ENCODE peak calls at places on chromosomes 6 and 20, in four cellular contexts. W, R, T and P are unnamed samples.

GRCh38 chr6:70973591-70973990 is 16.7 kb upstream of the B3GAT2 start:
- DNase-seq in W (no peak), R (no peak), T (no peak), P (no peak)

GRCh38 chr6:39452306-39452705 is 129.8 kb upstream of the KCNK16 start:
- DNase-seq in W (no peak), R (peak; percentile 77), T (no peak), P (peak; percentile 22)

GRCh38 chr6:3414704-3415453 is 42.0 kb downstream of the SLC22A23 start:
- DNase-seq in W (no peak), R (peak; percentile 68), T (no peak), P (peak; percentile 82)

GRCh38 chr6:118744261-118744941 is 93.0 kb upstream of the CEP85L start:
- DNase-seq in W (no peak), R (peak; percentile 84), T (no peak), P (no peak)

GRCh38 chr20:10369723-10370090 is 64.3 kb downstream of the MKKS start:
- DNase-seq in W (no peak), R (peak; percentile 58), T (no peak), P (peak; percentile 43)

GRCh38 chr6:7106752-7107577 is 796 bp upstream of the RREB1 start:
- DNase-seq in W (no peak), R (no peak), T (peak; percentile 63), P (no peak)

GRCh38 chr20:40741507-40742106 is 52.6 kb upstream of the MAFB start:
- DNase-seq in W (no peak), R (peak; percentile 22), T (peak; percentile 43), P (no peak)

GRCh38 chr6:113763311-113763766 is 93.8 kb upstream of the MARCKS start:
- DNase-seq in W (no peak), R (no peak), T (no peak), P (no peak)

GRCh38 chr6:152897807-152898399 is 84.9 kb downstream of the FBXO5 start:
- DNase-seq in W (peak; percentile 8), R (peak; percentile 48), T (peak; percentile 53), P (peak; percentile 38)

GRCh38 chr20:32946629-32947028 is 57.6 kb downstream of the SUN5 start:
- DNase-seq in W (no peak), R (no peak), T (no peak), P (no peak)

GRCh38 chr6:163626073-163626867 is 211.8 kb downstream of the QKI start:
- DNase-seq in W (no peak), R (no peak), T (no peak), P (no peak)

GRCh38 chr6:19757036-19757435 is 80.1 kb upstream of the ID4 start:
- DNase-seq in W (no peak), R (peak; percentile 17), T (no peak), P (no peak)

GRCh38 chr6:84526631-84527030 is 237.8 kb downstream of the TBX18 start:
- DNase-seq in W (no peak), R (no peak), T (no peak), P (no peak)

GRCh38 chr6:5679696-5680494 is 326.8 kb downstream of the NRN1 start:
- DNase-seq in W (no peak), R (no peak), T (no peak), P (no peak)

GRCh38 chr20:61480158-61480825 is 228.2 kb downstream of the CDH4 start:
- DNase-seq in W (no peak), R (no peak), T (no peak), P (no peak)

GRCh38 chr20:33010133-33010504 is 2.6 kb downstream of the BPIFB2 start:
- DNase-seq in W (no peak), R (no peak), T (no peak), P (no peak)

GRCh38 chr20:49684335-49684997 is 29.2 kb downstream of the B4GALT5 start:
- DNase-seq in W (no peak), R (no peak), T (no peak), P (no peak)

GRCh38 chr20:53658973-53659372 is 65.3 kb upstream of the ZNF217 start:
- DNase-seq in W (no peak), R (no peak), T (no peak), P (no peak)

GRCh38 chr6:11298651-11299420 is 66.4 kb upstream of the NEDD9 start:
- DNase-seq in W (no peak), R (peak; percentile 49), T (no peak), P (no peak)

GRCh38 chr6:118216751-118217150 is 309.7 kb downstream of the SLC35F1 start:
- DNase-seq in W (no peak), R (no peak), T (no peak), P (no peak)

GRCh38 chr6:114100421-114100820 is 129.5 kb upstream of the HDAC2 start:
- DNase-seq in W (no peak), R (peak; percentile 19), T (no peak), P (no peak)

GRCh38 chr6:89669002-89669401 is 30.5 kb upstream of the LYRM2 start:
- DNase-seq in W (no peak), R (peak; percentile 32), T (no peak), P (no peak)

GRCh38 chr6:79946773-79947190 is 571 bp downstream of the ELOVL4 start:
- DNase-seq in W (no peak), R (peak; percentile 26), T (peak; percentile 18), P (no peak)

GRCh38 chr6:36622901-36623546 is 28.9 kb downstream of the SRSF3 start:
- DNase-seq in W (no peak), R (no peak), T (no peak), P (no peak)

GRCh38 chr20:62730481-62730880 is 21.8 kb downstream of the NTSR1 start:
- DNase-seq in W (no peak), R (no peak), T (no peak), P (no peak)

GRCh38 chr20:62376112-62377063 is 9.3 kb upstream of the LAMA5 start:
- DNase-seq in W (no peak), R (no peak), T (no peak), P (no peak)

GRCh38 chr20:24502661-24503060 is 33.2 kb downstream of the SYNDIG1 start:
- DNase-seq in W (no peak), R (peak; percentile 60), T (no peak), P (no peak)

GRCh38 chr6:11586574-11586973 is 49.0 kb downstream of the TMEM170B start:
- DNase-seq in W (no peak), R (peak; percentile 88), T (no peak), P (peak; percentile 77)

GRCh38 chr6:133939778-133940667 is 13.0 kb upstream of the TBPL1 start:
- DNase-seq in W (no peak), R (no peak), T (no peak), P (no peak)

GRCh38 chr20:8057871-8058270 is 38.3 kb upstream of the TMX4 start:
- DNase-seq in W (no peak), R (no peak), T (no peak), P (no peak)

GRCh38 chr6:149435919-149436586 is 36.0 kb downstream of the SUMO4 start:
- DNase-seq in W (no peak), R (no peak), T (no peak), P (no peak)

GRCh38 chr6:36139431-36139830 is 9.1 kb downstream of the MAPK13 start:
- DNase-seq in W (no peak), R (no peak), T (no peak), P (no peak)

GRCh38 chr6:36715469-36715868 is 17.8 kb downstream of the RAB44 start:
- DNase-seq in W (no peak), R (no peak), T (no peak), P (no peak)